ENCODE peak calls at places on chromosome 9, in ten cellular contexts. One of them, this sample, is unnamed.
A peak's percentile ranks its signal among the peaks of the same experiment; 100 is the strongest.

GRCh38 chr9:100690438-100690837 is 112.6 kb downstream of the CAVIN4 start:
- DNase-seq in breast epithelium: no peak
- DNase-seq in GM03348: no peak
- DNase-seq in NCI-H510A treated with DMSO at 0.1 percent for 48 hours: no peak
- DNase-seq in frontal cortex: no peak
- DNase-seq in substantia nigra: no peak
- DNase-seq in activated T-cell treated with anti-CD3 and anti-CD28 coated beads, Interleukin-2, amount 50 U/mL, for 72 hours: no peak
- DNase-seq in GM23338: no peak
- DNase-seq in fibroblast of pulmonary artery: no peak
- DNase-seq in NCI-H1092 treated with DMSO at 0.1 percent for 48 hours: no peak
- DNase-seq in this sample: no peak

GRCh38 chr9:93010696-93011095 is 47.8 kb upstream of the SUSD3 start:
- DNase-seq in breast epithelium: no peak
- DNase-seq in GM03348: no peak
- DNase-seq in NCI-H510A treated with DMSO at 0.1 percent for 48 hours: no peak
- DNase-seq in frontal cortex: no peak
- DNase-seq in substantia nigra: no peak
- DNase-seq in activated T-cell treated with anti-CD3 and anti-CD28 coated beads, Interleukin-2, amount 50 U/mL, for 72 hours: no peak
- DNase-seq in GM23338: no peak
- DNase-seq in fibroblast of pulmonary artery: no peak
- DNase-seq in NCI-H1092 treated with DMSO at 0.1 percent for 48 hours: no peak
- DNase-seq in this sample: no peak

GRCh38 chr9:36151306-36152210 is 15.0 kb downstream of the GLIPR2 start:
- DNase-seq in breast epithelium: no peak
- DNase-seq in GM03348: peak; percentile 44
- DNase-seq in NCI-H510A treated with DMSO at 0.1 percent for 48 hours: no peak
- DNase-seq in frontal cortex: no peak
- DNase-seq in substantia nigra: no peak
- DNase-seq in activated T-cell treated with anti-CD3 and anti-CD28 coated beads, Interleukin-2, amount 50 U/mL, for 72 hours: peak; percentile 90
- DNase-seq in GM23338: no peak
- DNase-seq in fibroblast of pulmonary artery: peak; percentile 85
- DNase-seq in NCI-H1092 treated with DMSO at 0.1 percent for 48 hours: no peak
- DNase-seq in this sample: peak; percentile 41

GRCh38 chr9:122392284-122392683 is 21.5 kb downstream of the PTGS1 start:
- DNase-seq in breast epithelium: no peak
- DNase-seq in GM03348: no peak
- DNase-seq in NCI-H510A treated with DMSO at 0.1 percent for 48 hours: no peak
- DNase-seq in frontal cortex: no peak
- DNase-seq in substantia nigra: no peak
- DNase-seq in activated T-cell treated with anti-CD3 and anti-CD28 coated beads, Interleukin-2, amount 50 U/mL, for 72 hours: no peak
- DNase-seq in GM23338: no peak
- DNase-seq in fibroblast of pulmonary artery: no peak
- DNase-seq in NCI-H1092 treated with DMSO at 0.1 percent for 48 hours: no peak
- DNase-seq in this sample: no peak

GRCh38 chr9:131578016-131578415 is 32.7 kb downstream of the PRRT1B start:
- DNase-seq in breast epithelium: no peak
- DNase-seq in GM03348: no peak
- DNase-seq in NCI-H510A treated with DMSO at 0.1 percent for 48 hours: no peak
- DNase-seq in frontal cortex: no peak
- DNase-seq in substantia nigra: no peak
- DNase-seq in activated T-cell treated with anti-CD3 and anti-CD28 coated beads, Interleukin-2, amount 50 U/mL, for 72 hours: no peak
- DNase-seq in GM23338: no peak
- DNase-seq in fibroblast of pulmonary artery: no peak
- DNase-seq in NCI-H1092 treated with DMSO at 0.1 percent for 48 hours: no peak
- DNase-seq in this sample: no peak

GRCh38 chr9:130956636-130957450 is 17.8 kb upstream of the FIBCD1 start:
- DNase-seq in breast epithelium: no peak
- DNase-seq in GM03348: peak; percentile 52
- DNase-seq in NCI-H510A treated with DMSO at 0.1 percent for 48 hours: no peak
- DNase-seq in frontal cortex: no peak
- DNase-seq in substantia nigra: no peak
- DNase-seq in activated T-cell treated with anti-CD3 and anti-CD28 coated beads, Interleukin-2, amount 50 U/mL, for 72 hours: no peak
- DNase-seq in GM23338: no peak
- DNase-seq in fibroblast of pulmonary artery: no peak
- DNase-seq in NCI-H1092 treated with DMSO at 0.1 percent for 48 hours: no peak
- DNase-seq in this sample: no peak

GRCh38 chr9:87818308-87818707 is 64.4 kb upstream of the SPATA31E1 start:
- DNase-seq in breast epithelium: no peak
- DNase-seq in GM03348: no peak
- DNase-seq in NCI-H510A treated with DMSO at 0.1 percent for 48 hours: no peak
- DNase-seq in frontal cortex: no peak
- DNase-seq in substantia nigra: no peak
- DNase-seq in activated T-cell treated with anti-CD3 and anti-CD28 coated beads, Interleukin-2, amount 50 U/mL, for 72 hours: no peak
- DNase-seq in GM23338: no peak
- DNase-seq in fibroblast of pulmonary artery: no peak
- DNase-seq in NCI-H1092 treated with DMSO at 0.1 percent for 48 hours: no peak
- DNase-seq in this sample: no peak

GRCh38 chr9:77793909-77794308 is 145.8 kb upstream of the GNA14 start:
- DNase-seq in breast epithelium: no peak
- DNase-seq in GM03348: peak; percentile 31
- DNase-seq in NCI-H510A treated with DMSO at 0.1 percent for 48 hours: no peak
- DNase-seq in frontal cortex: no peak
- DNase-seq in substantia nigra: no peak
- DNase-seq in activated T-cell treated with anti-CD3 and anti-CD28 coated beads, Interleukin-2, amount 50 U/mL, for 72 hours: no peak
- DNase-seq in GM23338: no peak
- DNase-seq in fibroblast of pulmonary artery: peak; percentile 67
- DNase-seq in NCI-H1092 treated with DMSO at 0.1 percent for 48 hours: no peak
- DNase-seq in this sample: peak; percentile 56

GRCh38 chr9:93081081-93081529 is 14.9 kb upstream of the CARD19 start:
- DNase-seq in breast epithelium: no peak
- DNase-seq in GM03348: no peak
- DNase-seq in NCI-H510A treated with DMSO at 0.1 percent for 48 hours: no peak
- DNase-seq in frontal cortex: no peak
- DNase-seq in substantia nigra: no peak
- DNase-seq in activated T-cell treated with anti-CD3 and anti-CD28 coated beads, Interleukin-2, amount 50 U/mL, for 72 hours: no peak
- DNase-seq in GM23338: no peak
- DNase-seq in fibroblast of pulmonary artery: no peak
- DNase-seq in NCI-H1092 treated with DMSO at 0.1 percent for 48 hours: no peak
- DNase-seq in this sample: no peak

GRCh38 chr9:126205260-126205659 is 121.4 kb upstream of the MVB12B start:
- DNase-seq in breast epithelium: no peak
- DNase-seq in GM03348: no peak
- DNase-seq in NCI-H510A treated with DMSO at 0.1 percent for 48 hours: peak; percentile 24
- DNase-seq in frontal cortex: no peak
- DNase-seq in substantia nigra: no peak
- DNase-seq in activated T-cell treated with anti-CD3 and anti-CD28 coated beads, Interleukin-2, amount 50 U/mL, for 72 hours: no peak
- DNase-seq in GM23338: no peak
- DNase-seq in fibroblast of pulmonary artery: no peak
- DNase-seq in NCI-H1092 treated with DMSO at 0.1 percent for 48 hours: no peak
- DNase-seq in this sample: no peak

GRCh38 chr9:12595400-12595799 is 97.8 kb upstream of the TYRP1 start:
- DNase-seq in breast epithelium: no peak
- DNase-seq in GM03348: no peak
- DNase-seq in NCI-H510A treated with DMSO at 0.1 percent for 48 hours: no peak
- DNase-seq in frontal cortex: no peak
- DNase-seq in substantia nigra: no peak
- DNase-seq in activated T-cell treated with anti-CD3 and anti-CD28 coated beads, Interleukin-2, amount 50 U/mL, for 72 hours: no peak
- DNase-seq in GM23338: no peak
- DNase-seq in fibroblast of pulmonary artery: no peak
- DNase-seq in NCI-H1092 treated with DMSO at 0.1 percent for 48 hours: no peak
- DNase-seq in this sample: no peak

GRCh38 chr9:99783799-99784198 is 37.9 kb upstream of the NR4A3 start:
- DNase-seq in breast epithelium: no peak
- DNase-seq in GM03348: no peak
- DNase-seq in NCI-H510A treated with DMSO at 0.1 percent for 48 hours: no peak
- DNase-seq in frontal cortex: no peak
- DNase-seq in substantia nigra: no peak
- DNase-seq in activated T-cell treated with anti-CD3 and anti-CD28 coated beads, Interleukin-2, amount 50 U/mL, for 72 hours: no peak
- DNase-seq in GM23338: peak; percentile 31
- DNase-seq in fibroblast of pulmonary artery: no peak
- DNase-seq in NCI-H1092 treated with DMSO at 0.1 percent for 48 hours: no peak
- DNase-seq in this sample: no peak

GRCh38 chr9:106947097-106947496 is 84.1 kb downstream of the ZNF462 start:
- DNase-seq in breast epithelium: no peak
- DNase-seq in GM03348: no peak
- DNase-seq in NCI-H510A treated with DMSO at 0.1 percent for 48 hours: no peak
- DNase-seq in frontal cortex: no peak
- DNase-seq in substantia nigra: no peak
- DNase-seq in activated T-cell treated with anti-CD3 and anti-CD28 coated beads, Interleukin-2, amount 50 U/mL, for 72 hours: no peak
- DNase-seq in GM23338: no peak
- DNase-seq in fibroblast of pulmonary artery: no peak
- DNase-seq in NCI-H1092 treated with DMSO at 0.1 percent for 48 hours: no peak
- DNase-seq in this sample: no peak

GRCh38 chr9:114303977-114304376 is 18.9 kb upstream of the ORM1 start:
- DNase-seq in breast epithelium: no peak
- DNase-seq in GM03348: no peak
- DNase-seq in NCI-H510A treated with DMSO at 0.1 percent for 48 hours: no peak
- DNase-seq in frontal cortex: no peak
- DNase-seq in substantia nigra: no peak
- DNase-seq in activated T-cell treated with anti-CD3 and anti-CD28 coated beads, Interleukin-2, amount 50 U/mL, for 72 hours: no peak
- DNase-seq in GM23338: no peak
- DNase-seq in fibroblast of pulmonary artery: no peak
- DNase-seq in NCI-H1092 treated with DMSO at 0.1 percent for 48 hours: no peak
- DNase-seq in this sample: no peak

GRCh38 chr9:90044710-90045151 is 439.9 kb downstream of the GADD45G start:
- DNase-seq in breast epithelium: no peak
- DNase-seq in GM03348: no peak
- DNase-seq in NCI-H510A treated with DMSO at 0.1 percent for 48 hours: peak; percentile 96
- DNase-seq in frontal cortex: no peak
- DNase-seq in substantia nigra: no peak
- DNase-seq in activated T-cell treated with anti-CD3 and anti-CD28 coated beads, Interleukin-2, amount 50 U/mL, for 72 hours: peak; percentile 29
- DNase-seq in GM23338: no peak
- DNase-seq in fibroblast of pulmonary artery: no peak
- DNase-seq in NCI-H1092 treated with DMSO at 0.1 percent for 48 hours: peak; percentile 71
- DNase-seq in this sample: no peak

This sample was measured in fibroblast of the aortic adventitia.